ENCODE peak calls at places on chromosomes 13 and 19, in seven cellular contexts. M is cardiac muscle cell, J is brain microvascular endothelial cell, T is Calu3, R is ascending aorta, B is nephron progenitor cell, S is RWPE1. A is an unnamed sample.

GRCh38 chr19:45423033-45423588 is 606 bp downstream of the ERCC1 start:
- DNase-seq in T (no peak), R (no peak), M (no peak), B (no peak), S (no peak), J (no peak), A (no peak)

GRCh38 chr13:94138831-94139230 is 340.7 kb downstream of the DCT start:
- DNase-seq in T (no peak), J (no peak), M (no peak), S (no peak), R (no peak), B (no peak), A (no peak)

GRCh38 chr13:93700115-93700514 is 473.5 kb downstream of the GPC6 start:
- DNase-seq in J (peak; percentile 44), T (no peak), S (no peak), M (no peak), B (no peak), R (no peak), A (peak; percentile 41)

GRCh38 chr19:16445238-16446107 is 26.3 kb downstream of the EPS15L1 start:
- DNase-seq in R (no peak), T (no peak), J (no peak), S (no peak), B (no peak), M (no peak), A (peak; percentile 60)

GRCh38 chr13:72536668-72537399 is 190.6 kb downstream of the MZT1 start:
- DNase-seq in M (peak; percentile 11), J (no peak), R (no peak), T (no peak), S (no peak), B (no peak), A (no peak)

GRCh38 chr19:45767410-45767880 is 1.6 kb downstream of the SIX5 start:
- DNase-seq in T (peak; percentile 73), J (peak; percentile 79), S (peak; percentile 75), M (peak; percentile 95), B (peak; percentile 84), R (peak; percentile 88), A (peak; percentile 96)

GRCh38 chr13:33193428-33193974 is 92.1 kb downstream of the STARD13 start:
- DNase-seq in T (no peak), J (no peak), S (no peak), R (no peak), B (no peak), M (no peak), A (no peak)

GRCh38 chr13:93289842-93290241 is 63.2 kb downstream of the GPC6 start:
- DNase-seq in S (no peak), M (no peak), R (no peak), J (no peak), T (no peak), B (no peak), A (no peak)

GRCh38 chr13:112688560-112689497 is 1.0 kb upstream of the ATP11A start:
- DNase-seq in S (no peak), T (no peak), J (no peak), R (peak; percentile 65), M (peak; percentile 62), B (no peak), A (peak; percentile 45)

GRCh38 chr13:41780736-41781708 is 179.9 kb downstream of the VWA8 start:
- DNase-seq in T (no peak), J (peak; percentile 60), R (no peak), B (no peak), M (no peak), S (no peak), A (peak; percentile 75)

GRCh38 chr19:52691737-52692136 is 43.1 kb downstream of the ZNF611 start:
- DNase-seq in M (no peak), S (no peak), J (no peak), B (no peak), T (no peak), R (no peak), A (no peak)

GRCh38 chr19:50777830-50778303 is 7.6 kb downstream of the GPR32 start:
- DNase-seq in S (no peak), J (peak; percentile 11), B (peak; percentile 57), M (peak; percentile 56), R (no peak), T (no peak), A (peak; percentile 38)

GRCh38 chr13:40651866-40652587 is 14.4 kb downstream of the FOXO1 start:
- DNase-seq in M (no peak), R (no peak), T (no peak), S (no peak), J (no peak), B (no peak), A (no peak)

GRCh38 chr13:35518337-35518736 is 41.8 kb upstream of the MAB21L1 start:
- DNase-seq in R (no peak), J (no peak), M (no peak), T (no peak), S (no peak), B (no peak), A (no peak)

GRCh38 chr19:58560007-58560887 is 1.8 kb upstream of the UBE2M start:
- DNase-seq in M (no peak), S (no peak), R (no peak), B (no peak), J (no peak), T (no peak), A (no peak)

GRCh38 chr13:111875922-111876321 is 191.0 kb upstream of the SOX1 start:
- DNase-seq in J (no peak), B (no peak), M (no peak), T (no peak), R (peak; percentile 40), S (no peak), A (no peak)

GRCh38 chr13:112247471-112248405 is 128.4 kb upstream of the SPACA7 start:
- DNase-seq in S (no peak), M (no peak), T (no peak), J (no peak), B (no peak), R (no peak), A (no peak)

GRCh38 chr13:84902243-84902642 is 897.0 kb downstream of the SLITRK6 start:
- DNase-seq in R (no peak), S (no peak), J (no peak), T (no peak), B (no peak), M (no peak), A (no peak)

GRCh38 chr13:79780240-79780639 is 299.3 kb downstream of the NDFIP2 start:
- DNase-seq in T (no peak), M (no peak), J (peak; percentile 34), B (no peak), R (no peak), S (no peak), A (no peak)

GRCh38 chr13:21106089-21106488 is 44.7 kb upstream of the LATS2 start:
- DNase-seq in R (peak; percentile 21), T (no peak), S (no peak), B (no peak), J (peak; percentile 20), M (no peak), A (peak; percentile 71)

GRCh38 chr13:114032121-114032799 is 58.4 kb upstream of the C13orf46 start:
- DNase-seq in B (no peak), M (no peak), T (no peak), R (no peak), S (peak; percentile 10), J (peak; percentile 68), A (peak; percentile 82)

GRCh38 chr13:78602561-78603239 is 652 bp downstream of the POU4F1 start:
- DNase-seq in T (no peak), J (no peak), B (no peak), R (no peak), S (no peak), M (no peak), A (peak; percentile 15)

GRCh38 chr13:38255600-38255999 is 94.1 kb upstream of the UFM1 start:
- DNase-seq in J (no peak), M (no peak), B (no peak), S (no peak), T (no peak), R (no peak), A (no peak)
- TF ChIP-seq CTCF in J (no peak), M (no peak), B (no peak), S (no peak), T (no peak), R (no peak), A (no peak)

GRCh38 chr13:53821632-53822031 is 793.0 kb downstream of the OLFM4 start:
- DNase-seq in T (no peak), M (no peak), B (no peak), J (no peak), R (no peak), S (no peak), A (no peak)

DNA sequence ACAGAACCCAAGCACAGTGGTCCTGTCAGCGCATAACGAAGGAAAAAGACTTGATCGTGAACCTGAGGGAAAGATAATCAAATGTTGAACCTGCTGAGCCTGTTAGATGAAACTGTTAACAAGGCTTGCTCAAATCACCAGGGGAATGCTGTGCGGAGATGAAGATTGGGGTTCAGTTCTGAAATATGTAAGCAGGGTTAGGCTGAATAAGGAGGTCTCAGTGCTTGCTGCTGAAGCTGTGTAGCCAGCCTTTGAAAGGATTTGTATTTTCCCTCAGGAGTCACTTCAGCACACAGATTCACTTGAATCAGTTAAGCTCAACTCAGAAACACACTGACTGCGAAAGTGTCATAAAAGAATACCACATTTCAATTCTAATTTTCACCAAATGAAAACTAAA is 793.5 kb downstream of the OLFM4 start:
- DNase-seq in T (no peak), S (no peak), R (no peak), M (no peak), B (no peak), J (no peak), A (no peak)
- TF ChIP-seq CTCF in T (no peak), S (no peak), R (no peak), M (no peak), B (no peak), J (no peak), A (no peak)

DNA sequence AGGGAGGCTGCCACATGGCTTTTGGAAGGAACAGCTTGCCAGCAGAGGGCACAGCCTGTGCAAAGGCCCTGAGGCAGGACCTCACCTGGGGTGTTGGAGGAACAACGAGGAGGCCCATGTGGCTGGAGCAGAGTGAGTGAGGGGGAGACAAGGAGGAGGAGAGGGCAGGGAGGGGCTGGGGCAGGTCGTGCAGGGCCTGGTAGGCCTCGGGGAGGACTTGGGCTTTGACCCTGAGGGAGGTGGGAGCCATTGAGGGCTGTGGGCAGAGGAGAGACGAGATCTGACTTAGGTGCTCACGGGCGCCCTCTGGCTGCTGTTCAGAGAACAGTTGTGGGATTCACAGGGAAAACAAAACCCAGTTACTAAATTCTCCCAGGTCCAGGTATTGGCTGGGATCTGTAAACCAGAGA is 25.2 kb downstream of the ZNRF4 start:
- DNase-seq in T (peak; percentile 26), M (peak; percentile 27), J (no peak), R (no peak), S (peak; percentile 24), B (peak; percentile 53), A (no peak)
- TF ChIP-seq CTCF in T (no peak), M (peak; percentile 45), J (peak; percentile 74), R (peak; percentile 41), S (peak; percentile 59), B (peak; percentile 40), A (peak; percentile 45)

DNA sequence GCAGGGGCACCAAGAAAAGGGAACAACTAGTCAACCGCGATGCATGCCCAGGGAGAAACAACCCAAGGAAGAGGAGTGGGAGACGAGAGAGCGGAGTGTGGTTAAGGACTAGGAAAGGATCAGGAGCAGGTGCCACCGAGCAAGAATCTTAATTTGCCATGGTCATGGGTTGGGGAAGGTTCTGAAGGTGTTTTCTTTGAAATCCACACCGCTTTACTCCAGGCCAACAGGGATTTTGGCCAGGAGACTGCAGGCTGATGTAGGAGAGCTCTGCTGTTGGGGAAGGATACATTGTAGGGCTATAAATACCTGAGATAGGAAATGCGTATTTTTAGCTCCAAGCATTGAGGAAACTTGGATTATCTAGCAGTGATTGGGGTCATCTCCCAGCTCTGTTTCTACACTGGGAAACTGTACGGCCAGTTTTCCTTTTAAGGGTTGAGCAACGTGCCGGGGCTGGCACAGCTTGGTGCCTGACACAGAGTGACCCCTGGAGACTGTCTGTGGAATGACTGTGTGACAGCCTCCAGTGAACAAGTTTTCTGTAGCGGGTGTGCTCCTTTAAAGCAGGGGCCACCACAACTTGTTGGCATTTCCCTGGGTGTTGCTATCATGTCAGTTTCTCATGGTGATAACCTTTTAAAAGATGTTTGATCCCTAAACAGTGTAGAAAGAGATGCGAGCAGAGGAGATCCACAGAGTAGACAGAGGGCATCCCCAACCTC is 34.2 kb downstream of the ZNF536 start:
- DNase-seq in T (no peak), M (peak; percentile 70), B (peak; percentile 38), R (no peak), J (no peak), S (no peak), A (peak; percentile 66)
- TF ChIP-seq CTCF in T (no peak), M (no peak), B (peak; percentile 52), R (no peak), J (peak; percentile 48), S (no peak), A (peak; percentile 29)

A was measured in foreskin fibroblast.